ENCODE peak calls at places on chromosomes 1 and 21, in ten cellular contexts. H is A549, Y is sigmoid colon, E is tibial nerve, Q is transverse colon, X is stomach, G is suprapubic skin, M is SK-N-SH, B is H1, V is esophagus muscularis mucosa. P is an unnamed sample. For H3K4me1, the result is how much of the 10 kb centered on the place peaks cover.

GRCh38 chr1:70909262-70909817 is 138.3 kb downstream of the PTGER3 start:
- DNase-seq in Y (no peak), Q (no peak), H (no peak), V (no peak), M (no peak), B (no peak), X (no peak), G (no peak), E (no peak), P (no peak)

GRCh38 chr1:169086603-169087455 is 19.7 kb upstream of the ATP1B1 start:
- DNase-seq in M (no peak), Y (no peak), X (no peak), B (no peak), G (no peak), Q (no peak), H (no peak), E (no peak), V (peak), P (no peak)

GRCh38 chr1:65279092-65279448 is 30.3 kb upstream of the DNAJC6 start:
- DNase-seq in Y (no peak), M (peak), V (no peak), B (no peak), X (no peak), Q (no peak), G (no peak), H (no peak), E (no peak), P (no peak)

GRCh38 chr1:211323156-211324063 is 3.2 kb upstream of the TRAF5 start:
- DNase-seq in M (peak), B (no peak), H (peak), V (no peak), X (peak), E (peak), G (no peak), Y (no peak), Q (peak), P (no peak)

GRCh38 chr1:100567062-100567461 is 29.1 kb downstream of the GPR88 start:
- DNase-seq in G (no peak), M (no peak), V (no peak), B (no peak), E (no peak), X (no peak), Q (no peak), H (no peak), Y (no peak), P (no peak)

GRCh38 chr1:201563941-201564340 is 25.0 kb downstream of the NAV1 start:
- DNase-seq in V (no peak), X (no peak), H (no peak), Q (no peak), B (no peak), E (no peak), Y (peak), G (no peak), M (no peak), P (no peak)

GRCh38 chr21:17775431-17776126 is 43.6 kb downstream of the C21orf91 start:
- DNase-seq in Q (peak), B (no peak), V (no peak), H (no peak), Y (no peak), E (no peak), M (no peak), G (no peak), X (no peak), P (no peak)

GRCh38 chr1:209704584-209704983 is at the start of gene HSD11B1:
- DNase-seq in Q (peak), G (peak), V (no peak), E (peak), M (no peak), Y (peak), H (no peak), X (peak), B (no peak), P (peak)

GRCh38 chr1:50488403-50488802 is 65.2 kb upstream of the DMRTA2 start:
- DNase-seq in H (no peak), E (no peak), G (no peak), Y (no peak), X (no peak), V (no peak), M (no peak), B (no peak), Q (no peak), P (no peak)

GRCh38 chr1:67736750-67737149 is 51.7 kb downstream of the GADD45A start:
- DNase-seq in B (no peak), Q (no peak), Y (no peak), G (no peak), V (no peak), X (no peak), E (no peak), M (no peak), H (no peak), P (no peak)

GRCh38 chr1:17046043-17046657 is 7.7 kb downstream of the SDHB start:
- DNase-seq in X (no peak), M (peak), Y (no peak), V (no peak), Q (no peak), G (no peak), H (peak), E (no peak), B (no peak), P (no peak)

GRCh38 chr1:119379117-119379516 is 10.5 kb downstream of the HAO2 start:
- DNase-seq in Y (no peak), H (no peak), V (no peak), M (no peak), B (no peak), G (no peak), X (no peak), E (no peak), Q (no peak), P (no peak)

GRCh38 chr1:12063141-12064072 is at the start of gene TNFRSF8:
- DNase-seq in H (no peak), M (peak), G (no peak), B (no peak), Y (no peak), V (no peak), X (no peak), E (no peak), Q (no peak), P (no peak)

GRCh38 chr1:228021526-228022030 is 14.8 kb downstream of the WNT3A start:
- DNase-seq in E (no peak), Q (peak), V (no peak), M (no peak), B (no peak), G (peak), X (no peak), Y (peak), H (no peak), P (no peak)

GRCh38 chr1:17250601-17251000 is 1.7 kb downstream of the PADI3 start:
- DNase-seq in V (no peak), M (no peak), E (no peak), H (peak), Y (no peak), Q (peak), X (no peak), G (no peak), B (no peak), P (no peak)

GRCh38 chr1:178634445-178634844 is 90.6 kb upstream of the RALGPS2 start:
- DNase-seq in M (no peak), E (no peak), X (no peak), H (no peak), G (no peak), Q (no peak), B (no peak), Y (no peak), V (no peak), P (no peak)
- TF ChIP-seq EP300 in M (no peak), E (no peak), X (no peak), H (no peak), G (no peak), Q (no peak), B (no peak), Y (no peak), V (no peak), P (no peak)

GRCh38 chr1:24847995-24848857 is 81.8 kb downstream of the RUNX3 start:
- DNase-seq in X (peak), E (peak), V (peak), B (peak), M (peak), H (peak), Q (peak), Y (peak), G (peak), P (peak)
- H3K4me1 ChIP-seq in X (under half), E (under half), V (under half), B (under half), M (under half), H (under half), Q (under half), Y (under half), G (under half), P (under half)

DNA sequence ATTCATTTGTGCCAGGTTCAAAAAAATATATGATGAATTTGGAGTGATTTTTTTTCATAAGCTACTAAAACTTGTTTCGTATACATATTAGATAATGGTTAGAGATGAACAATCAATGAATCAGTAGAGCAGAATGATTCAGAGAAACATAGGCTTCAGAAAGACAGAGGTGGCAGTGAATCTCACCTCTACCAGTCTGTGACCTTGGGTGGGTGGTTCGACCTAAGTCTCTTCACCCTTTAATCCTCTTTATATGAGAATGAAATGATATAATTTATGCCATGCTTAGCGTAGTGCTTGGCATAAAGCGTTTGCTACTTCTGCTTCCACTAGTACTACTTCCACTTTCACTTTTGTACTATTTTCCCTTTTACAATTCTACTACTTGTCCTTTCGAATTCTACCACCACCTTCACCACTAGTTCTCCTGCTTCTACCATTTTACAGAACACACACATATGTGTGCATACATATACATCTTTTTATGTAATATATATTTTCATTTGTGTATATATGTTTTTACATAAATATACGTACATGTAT is 45.1 kb downstream of the FYB2 start:
- DNase-seq in B (no peak), X (no peak), M (no peak), G (no peak), Q (no peak), Y (no peak), V (no peak), E (no peak), H (no peak), P (no peak)
- TF ChIP-seq EP300 in B (no peak), X (no peak), M (no peak), G (no peak), Q (no peak), Y (no peak), V (no peak), E (no peak), H (no peak), P (no peak)

DNA sequence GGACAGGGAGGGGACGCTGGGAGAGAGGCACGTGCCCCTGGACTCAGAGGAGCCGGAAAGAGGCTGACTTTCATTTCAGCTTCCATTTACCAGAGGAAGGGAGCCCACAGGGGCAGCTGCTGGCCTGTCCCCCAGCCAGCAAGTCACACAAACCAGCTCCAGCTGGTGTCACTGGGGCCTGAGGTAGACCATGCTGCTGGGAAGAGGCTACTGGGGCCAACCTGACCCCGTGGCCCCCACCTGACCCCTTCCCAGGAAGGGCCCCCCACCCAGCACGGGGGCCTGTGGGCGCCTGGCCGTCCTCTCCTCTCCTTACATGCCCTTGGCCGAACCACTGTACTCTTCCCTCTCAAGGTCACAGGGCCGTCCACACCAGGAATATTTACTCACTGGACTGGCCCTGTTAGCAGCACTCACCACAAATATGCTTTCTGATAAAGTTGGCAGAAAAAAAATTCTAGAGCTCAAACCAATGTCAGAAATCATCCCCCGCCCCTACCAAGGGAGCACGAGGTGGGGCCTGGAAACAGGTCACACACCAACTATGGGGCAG is 110.5 kb downstream of the CASZ1 start:
- DNase-seq in E (no peak), H (no peak), V (no peak), Y (no peak), G (no peak), B (no peak), X (peak), M (no peak), Q (no peak), P (peak)
- H3K4me1 ChIP-seq in E (under half), H (under half), V (half or more), Y (half or more), G (half or more), B (under half), X (half or more), M (under half), Q (half or more), P (under half)

GRCh38 chr1:88434836-88435235 is 249.2 kb upstream of the PKN2 start:
- DNase-seq in M (no peak), Y (no peak), X (no peak), H (no peak), B (no peak), G (no peak), V (no peak), E (no peak), Q (no peak), P (no peak)

DNA sequence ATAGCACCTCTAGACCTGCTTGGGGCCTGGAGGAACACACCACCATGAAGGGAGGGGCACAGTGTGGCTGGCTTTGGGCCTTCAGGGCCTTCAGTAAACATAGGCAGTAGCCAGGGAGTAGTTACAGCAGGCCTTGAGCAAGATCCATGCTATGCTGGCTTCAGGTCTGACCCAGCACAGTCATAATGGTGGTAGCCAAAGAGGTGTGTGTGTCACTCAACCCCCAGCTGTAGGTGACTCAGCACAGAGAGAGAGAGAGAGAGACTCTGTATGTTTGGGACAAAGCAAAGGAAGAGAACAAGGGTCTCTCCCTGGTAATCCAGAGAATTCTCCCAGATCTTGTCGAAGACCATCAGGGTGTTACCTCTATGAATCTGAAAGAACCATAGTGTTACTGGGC is 250.5 kb upstream of the PKN2 start:
- DNase-seq in M (no peak), Q (no peak), V (no peak), H (no peak), B (no peak), Y (no peak), X (no peak), G (no peak), E (no peak), P (no peak)
- TF ChIP-seq EP300 in M (no peak), Q (no peak), V (no peak), H (no peak), B (no peak), Y (no peak), X (no peak), G (no peak), E (no peak), P (no peak)

DNA sequence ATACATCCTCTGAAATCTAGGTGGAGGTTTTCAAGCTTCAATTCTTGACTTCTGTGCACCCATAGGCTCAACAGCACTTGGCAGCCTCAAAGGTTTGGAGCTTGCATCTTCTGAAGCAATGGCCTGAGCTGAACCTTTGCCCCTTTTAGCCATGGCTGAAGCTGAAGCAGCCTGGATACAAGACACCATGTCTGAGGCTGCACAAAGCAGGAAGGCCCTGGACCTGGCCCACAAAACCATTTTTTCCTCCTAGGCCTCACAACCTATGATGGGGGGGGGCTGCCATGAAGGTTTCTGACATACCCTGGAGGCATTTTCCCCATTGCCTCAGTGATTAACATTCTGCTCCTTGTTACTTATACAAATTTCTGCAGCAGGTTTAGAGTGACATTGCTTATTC is 173.3 kb upstream of the PRMT6 start:
- DNase-seq in Q (no peak), G (no peak), X (no peak), Y (no peak), E (no peak), V (no peak), H (no peak), M (no peak), B (no peak), P (no peak)
- H3K4me1 ChIP-seq in Q (under half), G (under half), X (under half), Y (under half), E (under half), V (under half), H (under half), M (under half), B (under half), P (under half)

DNA sequence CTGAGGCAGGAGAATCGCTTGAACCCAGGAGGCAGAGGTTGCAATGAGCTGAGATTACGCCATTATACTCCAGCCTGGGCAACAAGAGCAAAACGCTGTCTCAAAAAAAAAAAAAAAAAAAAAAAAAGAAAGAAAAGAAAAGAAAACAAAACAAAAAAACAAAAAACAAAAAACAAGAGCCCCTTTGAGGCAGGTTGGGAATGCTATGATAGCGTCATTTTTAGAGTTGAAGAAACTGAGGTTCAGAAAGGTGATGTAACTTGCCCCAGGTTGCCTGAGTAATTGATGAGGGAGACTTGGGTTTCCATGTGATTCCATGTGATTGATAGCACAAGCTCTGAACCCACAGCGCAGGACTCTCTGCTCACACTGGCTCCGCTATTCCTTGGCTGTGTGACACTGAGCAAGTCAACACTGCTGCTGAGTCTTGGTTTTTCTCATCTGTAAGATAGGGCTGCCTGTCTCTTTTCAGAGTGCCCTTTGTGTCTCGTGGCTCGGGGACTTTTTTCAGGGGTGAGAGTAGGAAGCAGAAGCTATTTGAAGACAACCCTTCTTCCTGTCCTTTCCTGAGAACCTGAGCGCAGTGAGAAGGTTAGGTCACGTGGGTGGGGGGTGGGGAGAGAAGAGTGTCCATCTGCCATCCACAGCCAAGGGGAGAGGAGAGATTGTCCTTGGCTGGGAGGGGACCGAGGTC is 2.5 kb downstream of the CNR2 start:
- DNase-seq in B (no peak), H (no peak), E (no peak), M (no peak), Q (no peak), Y (no peak), X (no peak), G (no peak), V (no peak), P (no peak)
- TF ChIP-seq EP300 in B (no peak), H (no peak), E (no peak), M (no peak), Q (no peak), Y (no peak), X (no peak), G (no peak), V (no peak), P (no peak)

GRCh38 chr1:206676499-206676898 is 8.2 kb upstream of the MAPKAPK2 start:
- DNase-seq in H (no peak), X (no peak), Q (no peak), E (no peak), M (no peak), G (no peak), B (no peak), V (no peak), Y (no peak), P (no peak)
- H3K4me1 ChIP-seq in H (under half), X (under half), Q (under half), E (under half), M (under half), G (under half), B (under half), V (under half), Y (under half), P (under half)